ENCODE peak calls at places on chromosomes 3 and 15, in ten cellular contexts. L is choroid plexus epithelial cell, W is heart right ventricle, P is brain microvascular endothelial cell, S is WERI-Rb-1, D is upper lobe of right lung, A is sigmoid colon, M is ovary, U is kidney, N is neural crest cell. I is an unnamed sample.

GRCh38 chr15:63797901-63798300 is 35.8 kb downstream of the HERC1 start:
- DNase-seq in L (no peak), W (no peak), P (no peak), S (no peak), D (no peak), A (no peak), M (no peak), U (no peak), N (no peak), I (no peak)

GRCh38 chr3:156865732-156866131 is 39.6 kb downstream of the LEKR1 start:
- DNase-seq in L (peak; percentile 38), W (no peak), P (no peak), S (no peak), D (no peak), A (no peak), M (no peak), U (no peak), N (no peak), I (no peak)

GRCh38 chr15:31840849-31841476 is 189.4 kb upstream of the CHRNA7 start:
- DNase-seq in L (no peak), W (peak; percentile 68), P (no peak), S (no peak), D (no peak), A (no peak), M (no peak), U (no peak), N (no peak), I (no peak)

GRCh38 chr3:139460529-139460928 is 15.8 kb downstream of the RBP2 start:
- DNase-seq in L (no peak), W (no peak), P (no peak), S (no peak), D (no peak), A (no peak), M (no peak), U (no peak), N (no peak), I (no peak)

GRCh38 chr15:55279746-55280351 is 9.8 kb downstream of the RAB27A start:
- DNase-seq in L (peak; percentile 94), W (no peak), P (peak; percentile 92), S (no peak), D (no peak), A (no peak), M (no peak), U (no peak), N (no peak), I (no peak)

GRCh38 chr3:153350420-153350819 is 188.4 kb downstream of the RAP2B start:
- DNase-seq in L (peak; percentile 95), W (no peak), P (peak; percentile 45), S (no peak), D (no peak), A (no peak), M (no peak), U (no peak), N (no peak), I (peak; percentile 78)

GRCh38 chr3:24583004-24583403 is 88.4 kb upstream of the THRB start:
- DNase-seq in L (peak; percentile 52), W (peak; percentile 13), P (peak; percentile 10), S (no peak), D (no peak), A (no peak), M (no peak), U (no peak), N (no peak), I (no peak)

GRCh38 chr3:175212896-175213295 is 353.8 kb downstream of the NAALADL2 start:
- DNase-seq in L (peak; percentile 50), W (no peak), P (peak; percentile 53), S (no peak), D (no peak), A (no peak), M (no peak), U (no peak), N (no peak), I (peak; percentile 34)

GRCh38 chr3:122810706-122811105 is 15.8 kb downstream of the SLC49A4 start:
- DNase-seq in L (no peak), W (no peak), P (no peak), S (no peak), D (no peak), A (no peak), M (no peak), U (no peak), N (no peak), I (no peak)

DNA sequence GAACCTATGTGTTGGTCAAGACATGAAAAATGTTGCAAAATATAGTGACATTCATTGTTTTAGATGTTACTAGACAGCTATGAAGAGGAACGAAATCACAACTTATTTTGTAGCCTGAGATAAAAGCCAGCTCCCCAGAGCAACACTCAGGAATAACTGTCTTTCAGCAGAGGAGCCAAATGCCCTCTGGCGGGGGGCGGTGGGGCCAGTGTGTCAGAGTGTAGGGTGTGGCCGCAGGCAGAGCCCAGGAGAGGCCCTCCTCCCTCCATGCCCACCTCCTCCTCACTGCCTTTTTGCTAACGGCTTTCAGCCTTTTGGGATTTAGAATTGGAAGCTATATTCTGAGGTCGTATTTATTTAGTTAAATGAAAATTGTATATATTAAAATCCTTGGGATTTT is 16.9 kb downstream of the APOD start:
- DNase-seq in L (no peak), W (no peak), P (no peak), S (no peak), D (no peak), A (no peak), M (no peak), U (no peak), N (no peak), I (no peak)
- TF ChIP-seq CTCF in L (no peak), W (no peak), P (no peak), S (no peak), D (no peak), A (no peak), M (no peak), U (no peak), N (no peak), I (no peak)

GRCh38 chr3:7285502-7285901 is 424.6 kb downstream of the GRM7 start:
- DNase-seq in L (no peak), W (no peak), P (no peak), S (peak; percentile 18), D (no peak), A (no peak), M (no peak), U (no peak), N (no peak), I (no peak)
- TF ChIP-seq CTCF in L (peak; percentile 3), W (peak; percentile 31), P (no peak), S (peak; percentile 17), D (peak; percentile 39), A (no peak), M (no peak), U (peak; percentile 26), N (no peak), I (no peak)

GRCh38 chr3:127404614-127405598 is 117.1 kb upstream of the PRR20G start:
- DNase-seq in L (no peak), W (no peak), P (no peak), S (no peak), D (peak; percentile 85), A (peak; percentile 39), M (peak; percentile 9), U (no peak), N (no peak), I (no peak)

GRCh38 chr3:127408022-127408683 is 120.3 kb upstream of the PRR20G start:
- DNase-seq in L (no peak), W (peak; percentile 4), P (no peak), S (no peak), D (no peak), A (peak; percentile 38), M (peak; percentile 17), U (no peak), N (no peak), I (no peak)

GRCh38 chr3:127405791-127406190 is 117.9 kb upstream of the PRR20G start:
- DNase-seq in L (no peak), W (no peak), P (no peak), S (no peak), D (peak; percentile 48), A (peak; percentile 20), M (no peak), U (no peak), N (no peak), I (no peak)

GRCh38 chr3:127407026-127407939 is 119.4 kb upstream of the PRR20G start:
- DNase-seq in L (no peak), W (peak; percentile 1), P (no peak), S (no peak), D (no peak), A (peak; percentile 36), M (peak; percentile 15), U (peak; percentile 57), N (no peak), I (no peak)

DNA sequence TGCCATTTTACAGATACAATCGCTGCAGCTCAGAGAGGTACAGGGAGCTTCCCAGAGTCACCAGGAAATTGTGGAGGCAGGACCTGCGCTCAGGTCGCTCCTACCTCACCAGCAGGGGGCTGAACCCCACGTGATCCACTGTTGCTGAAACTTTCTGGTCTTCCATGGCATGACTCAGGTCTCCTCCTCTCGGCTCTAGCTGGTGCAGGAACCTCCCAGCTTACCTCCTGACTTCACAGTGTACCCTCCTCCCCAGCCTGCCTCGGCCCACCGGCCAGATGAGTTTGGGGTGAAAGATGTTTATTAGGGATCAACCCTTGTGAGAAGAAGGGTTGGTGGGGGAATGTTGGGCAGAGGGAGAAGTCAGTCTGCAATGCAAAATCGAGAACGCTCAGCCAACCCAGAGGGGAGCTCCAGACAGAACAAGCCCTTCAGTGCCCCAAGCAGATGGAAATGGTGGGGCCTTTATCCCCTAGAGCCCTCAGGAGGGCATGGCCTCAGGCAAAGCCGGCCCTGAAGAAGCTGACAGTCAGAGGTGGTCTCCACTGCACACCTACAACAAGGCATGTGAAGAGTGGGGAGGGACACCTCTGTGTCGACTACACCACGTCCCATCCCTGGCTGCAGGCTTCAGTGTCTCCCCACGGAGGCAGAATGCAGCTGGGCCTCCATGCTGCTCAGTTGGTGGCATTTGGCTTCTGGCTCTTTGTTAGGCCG is 118.6 kb upstream of the PRR20G start:
- DNase-seq in L (no peak), W (peak; percentile 2), P (no peak), S (no peak), D (peak; percentile 46), A (peak; percentile 40), M (peak; percentile 17), U (no peak), N (no peak), I (no peak)
- TF ChIP-seq CTCF in L (peak; percentile 26), W (no peak), P (peak; percentile 50), S (peak; percentile 63), D (no peak), A (no peak), M (no peak), U (no peak), N (peak; percentile 44), I (peak; percentile 31)

GRCh38 chr3:82498186-82498585 is 736.7 kb upstream of the GBE1 start:
- DNase-seq in L (no peak), W (no peak), P (no peak), S (no peak), D (peak; percentile 45), A (no peak), M (no peak), U (no peak), N (no peak), I (no peak)

GRCh38 chr3:82494977-82495489 is 733.6 kb upstream of the GBE1 start:
- DNase-seq in L (no peak), W (no peak), P (no peak), S (no peak), D (no peak), A (no peak), M (no peak), U (no peak), N (no peak), I (no peak)

GRCh38 chr3:82495655-82496054 is 734.2 kb upstream of the GBE1 start:
- DNase-seq in L (no peak), W (no peak), P (no peak), S (no peak), D (no peak), A (no peak), M (no peak), U (no peak), N (no peak), I (no peak)

GRCh38 chr3:82493858-82494257 is 732.4 kb upstream of the GBE1 start:
- DNase-seq in L (no peak), W (no peak), P (no peak), S (no peak), D (no peak), A (no peak), M (no peak), U (no peak), N (no peak), I (no peak)

GRCh38 chr3:82496890-82497560 is 735.6 kb upstream of the GBE1 start:
- DNase-seq in L (peak; percentile 46), W (no peak), P (no peak), S (peak; percentile 49), D (no peak), A (no peak), M (no peak), U (no peak), N (no peak), I (no peak)
- TF ChIP-seq CTCF in L (peak; percentile 63), W (no peak), P (no peak), S (peak; percentile 68), D (peak; percentile 8), A (no peak), M (no peak), U (peak; percentile 39), N (peak; percentile 57), I (peak; percentile 59)